ENCODE peak calls at places on chromosomes 7 and 10, in five cellular contexts. Z is activated B cell treated with CpG ODN at 0.5 μM for 24 hours, V is fibroblast of mammary gland, F is pancreas, O is mucosa of descending colon. H is an unnamed sample.

GRCh38 chr7:99131290-99131689 is 12.6 kb downstream of the SMURF1 start:
- DNase-seq in Z (no peak), V (no peak), F (no peak), O (no peak), H (no peak)

GRCh38 chr10:70801854-70802253 is 13.9 kb upstream of the SGPL1 start:
- DNase-seq in Z (no peak), V (no peak), F (no peak), O (no peak), H (no peak)

GRCh38 chr7:143485500-143485899 is 7.8 kb downstream of the TAS2R41 start:
- DNase-seq in Z (no peak), V (peak), F (no peak), O (no peak), H (no peak)

GRCh38 chr7:99171731-99172130 is 27.8 kb upstream of the SMURF1 start:
- DNase-seq in Z (no peak), V (peak), F (no peak), O (no peak), H (no peak)

GRCh38 chr7:81402227-81402626 is 367.6 kb downstream of the HGF start:
- DNase-seq in Z (no peak), V (no peak), F (no peak), O (peak), H (no peak)

GRCh38 chr7:129615018-129615417 is 3.5 kb downstream of the NRF1 start:
- DNase-seq in Z (no peak), V (peak), F (no peak), O (no peak), H (no peak)

GRCh38 chr10:23422003-23422411 is 16.9 kb upstream of the OTUD1 start:
- DNase-seq in Z (no peak), V (no peak), F (no peak), O (no peak), H (no peak)

GRCh38 chr10:4545077-4545476 is 280.9 kb upstream of the AKR1E2 start:
- DNase-seq in Z (no peak), V (peak), F (no peak), O (no peak), H (no peak)

GRCh38 chr10:115936926-115937755 is 335.9 kb downstream of the GFRA1 start:
- DNase-seq in Z (no peak), V (peak), F (no peak), O (no peak), H (no peak)

GRCh38 chr7:2637505-2638223 is 5.9 kb downstream of the TTYH3 start:
- DNase-seq in Z (peak), V (no peak), F (no peak), O (peak), H (no peak)

GRCh38 chr10:3987142-3987974 is 202.3 kb upstream of the KLF6 start:
- DNase-seq in Z (no peak), V (peak), F (no peak), O (no peak), H (no peak)

DNA sequence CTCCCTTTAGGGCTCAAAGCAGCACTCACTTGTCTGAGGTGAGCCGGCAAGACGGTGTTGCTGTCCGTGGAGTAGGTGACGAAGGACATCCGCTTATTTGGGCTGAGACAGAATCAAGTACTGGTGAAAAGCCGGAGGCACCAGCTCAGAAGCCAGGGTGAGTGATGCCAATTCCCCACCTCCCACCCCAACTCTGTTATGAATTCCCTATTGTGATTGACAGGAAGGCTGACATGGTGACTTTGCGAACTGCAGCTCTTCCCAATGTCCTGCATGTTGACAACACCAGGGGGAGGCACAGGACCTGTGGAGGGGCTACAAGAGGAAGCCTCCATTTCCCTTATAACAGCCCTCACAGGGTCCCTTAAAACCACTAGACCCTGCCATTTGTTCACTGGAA is 52.3 kb upstream of the MSMB start:
- DNase-seq in Z (no peak), V (no peak), F (no peak), O (no peak), H (no peak)
- TF ChIP-seq CTCF in Z (no peak), V (no peak), F (no peak), O (no peak), H (no peak)

GRCh38 chr10:83310688-83311087 is 828.6 kb upstream of the GHITM start:
- DNase-seq in Z (no peak), V (no peak), F (no peak), O (no peak), H (no peak)
- TF ChIP-seq CTCF in Z (no peak), V (no peak), F (no peak), O (no peak), H (peak)

GRCh38 chr10:88401671-88402347 is 181.3 kb downstream of the RNLS start:
- DNase-seq in Z (no peak), V (peak), F (no peak), O (no peak), H (no peak)
- TF ChIP-seq CTCF in Z (no peak), V (peak), F (no peak), O (no peak), H (no peak)

DNA sequence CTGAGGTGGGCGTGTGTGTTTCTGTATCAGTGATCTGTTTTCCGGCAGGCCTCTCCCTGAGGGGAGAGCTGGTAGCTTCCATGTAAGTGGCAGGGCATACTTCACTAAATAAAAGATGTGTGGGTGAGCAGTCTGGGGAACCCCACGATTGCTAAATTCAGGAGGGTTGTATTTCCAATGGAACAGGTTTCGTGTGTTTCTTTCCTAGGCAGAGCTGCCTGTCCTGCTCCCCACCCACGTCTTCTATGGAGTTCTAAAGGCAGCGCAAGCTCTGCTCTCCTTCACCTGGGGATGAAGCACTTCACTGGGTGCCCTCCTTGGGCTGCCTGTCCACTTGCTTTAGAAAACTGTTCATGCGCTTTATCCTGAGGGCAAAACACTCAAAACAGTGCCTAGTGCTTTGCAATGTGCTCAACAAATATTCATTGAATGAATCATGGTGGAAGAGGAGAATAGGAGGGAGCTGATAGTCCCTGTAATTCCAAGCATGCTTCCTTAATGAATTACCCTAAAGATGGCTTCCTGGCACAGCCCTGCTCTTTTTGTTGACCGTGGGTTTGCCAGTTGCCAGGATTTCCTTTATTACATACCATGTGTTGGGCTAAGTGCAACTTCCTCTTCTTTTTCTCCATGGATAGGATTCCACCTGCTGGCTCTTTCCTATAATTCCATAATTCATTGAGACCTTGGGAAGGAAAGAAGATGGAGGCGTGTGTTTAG is 50.6 kb upstream of the SRPK2 start:
- DNase-seq in Z (no peak), V (peak), F (no peak), O (peak), H (no peak)
- TF ChIP-seq CTCF in Z (no peak), V (no peak), F (no peak), O (no peak), H (no peak)

DNA sequence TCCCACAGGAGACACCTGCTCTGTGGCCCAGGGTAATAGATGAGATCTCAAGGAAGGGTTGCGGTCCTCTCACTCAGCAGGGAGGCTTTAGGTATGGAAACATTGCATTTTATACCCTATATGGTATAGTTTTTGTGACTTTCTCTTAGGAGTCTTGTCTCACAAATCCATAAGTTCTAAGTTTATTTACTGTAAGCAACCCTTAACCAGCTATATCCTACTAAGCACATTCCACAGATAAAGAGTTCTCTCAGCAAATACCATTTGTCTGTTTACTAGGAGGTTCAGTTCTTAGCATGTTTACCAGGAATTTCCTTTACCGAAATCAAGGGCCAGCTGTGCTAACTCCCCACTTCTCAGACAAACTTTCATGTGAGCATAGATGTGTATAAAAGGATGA is 66.9 kb downstream of the ANLN start:
- DNase-seq in Z (no peak), V (no peak), F (no peak), O (no peak), H (no peak)
- TF ChIP-seq CTCF in Z (no peak), V (no peak), F (no peak), O (no peak), H (no peak)

DNA sequence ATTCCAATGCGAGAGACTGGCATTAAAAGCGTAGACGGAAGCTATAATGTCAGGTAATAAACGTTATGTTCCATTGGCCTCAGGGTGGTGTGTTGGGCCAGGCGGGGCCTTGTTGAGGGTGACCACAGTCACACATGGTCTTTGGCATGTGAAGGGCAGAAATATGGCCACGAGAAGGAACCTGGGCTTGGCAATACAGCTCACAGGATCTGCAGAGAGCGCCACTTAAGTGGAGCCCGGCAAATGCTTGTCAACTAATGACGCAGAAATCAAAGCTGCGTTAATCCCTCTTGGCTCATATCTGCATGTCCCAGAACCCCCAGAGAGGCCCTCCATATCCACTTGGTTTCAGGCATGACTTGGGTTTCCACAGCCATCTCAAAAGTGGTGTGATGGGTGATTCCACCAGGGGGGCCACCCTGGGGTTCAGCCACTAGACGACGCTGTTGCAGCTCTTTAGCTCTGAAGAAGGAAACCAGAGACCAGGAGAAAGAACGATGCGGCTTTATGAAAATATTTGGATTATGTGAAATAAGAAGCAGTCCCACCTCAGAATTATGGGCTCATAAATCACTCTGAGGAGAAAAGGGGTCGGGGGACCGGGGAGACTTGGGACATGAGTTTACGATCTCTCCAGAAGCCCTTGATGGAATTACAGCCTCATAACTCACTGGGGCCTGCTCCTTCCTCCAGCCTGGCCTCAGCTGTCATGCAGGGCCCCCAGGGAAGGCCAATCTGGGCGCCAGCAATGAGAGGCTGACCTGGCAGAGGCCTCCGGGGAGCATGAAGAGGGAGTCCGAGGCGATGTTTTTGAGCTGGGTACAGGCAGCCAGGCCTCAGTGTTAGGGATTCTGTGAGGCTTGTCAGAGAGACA is 462.5 kb downstream of the PLXNA4 start:
- DNase-seq in Z (no peak), V (no peak), F (no peak), O (no peak), H (no peak)
- TF ChIP-seq CTCF in Z (no peak), V (no peak), F (no peak), O (no peak), H (no peak)

GRCh38 chr10:128147669-128148068 is 21.4 kb upstream of the MKI67 start:
- DNase-seq in Z (no peak), V (peak), F (no peak), O (no peak), H (no peak)

GRCh38 chr10:128140425-128140824 is 14.2 kb upstream of the MKI67 start:
- DNase-seq in Z (no peak), V (no peak), F (no peak), O (no peak), H (no peak)

GRCh38 chr10:128147064-128147463 is 20.8 kb upstream of the MKI67 start:
- DNase-seq in Z (peak), V (peak), F (no peak), O (no peak), H (no peak)

GRCh38 chr10:128143531-128143930 is 17.3 kb upstream of the MKI67 start:
- DNase-seq in Z (no peak), V (no peak), F (no peak), O (no peak), H (no peak)

GRCh38 chr10:128144547-128144946 is 18.3 kb upstream of the MKI67 start:
- DNase-seq in Z (no peak), V (no peak), F (no peak), O (no peak), H (no peak)
- TF ChIP-seq CTCF in Z (no peak), V (no peak), F (no peak), O (no peak), H (no peak)

GRCh38 chr10:28604567-28605536 is 71.9 kb downstream of the WAC start:
- DNase-seq in Z (no peak), V (no peak), F (no peak), O (no peak), H (no peak)
- TF ChIP-seq CTCF in Z (no peak), V (no peak), F (no peak), O (no peak), H (no peak)